ENCODE peak calls at places on chromosomes 7 and 10, in five cellular contexts. W is body of pancreas; H is CD8-positive, alpha-beta memory T cell; N is psoas muscle; T is effector memory CD4-positive, alpha-beta T cell. X is an unnamed sample.

GRCh38 chr7:1663857-1664651 is 6.0 kb upstream of the ELFN1 start:
- DNase-seq in T (no peak), N (peak; percentile 47), W (peak; percentile 12), H (no peak), X (peak; percentile 6)

GRCh38 chr10:1519391-1519790 is 217.9 kb downstream of the ADARB2 start:
- DNase-seq in N (peak; percentile 21), W (no peak), H (no peak), T (no peak), X (no peak)

GRCh38 chr10:102799691-102800435 is 37.4 kb downstream of the CYP17A1 start:
- DNase-seq in H (no peak), T (no peak), W (no peak), N (peak; percentile 93), X (no peak)

GRCh38 chr10:89389254-89389653 is 3.2 kb upstream of the IFIT1 start:
- DNase-seq in T (no peak), N (no peak), H (no peak), W (no peak), X (no peak)

GRCh38 chr10:108060246-108060645 is 895.7 kb upstream of the SORCS1 start:
- DNase-seq in H (no peak), N (no peak), W (no peak), T (no peak), X (no peak)

GRCh38 chr7:2405601-2406345 is 2.4 kb downstream of the CHST12 start:
- DNase-seq in W (no peak), T (peak; percentile 54), N (no peak), H (peak; percentile 62), X (no peak)

GRCh38 chr10:132397671-132398565 is 918 bp downstream of the PWWP2B start:
- DNase-seq in W (peak; percentile 70), H (peak; percentile 14), N (peak; percentile 72), T (no peak), X (peak; percentile 24)

GRCh38 chr7:7795736-7796135 is 77.3 kb upstream of the RPA3 start:
- DNase-seq in T (no peak), W (no peak), N (no peak), H (no peak), X (no peak)

GRCh38 chr10:94500063-94500462 is 45.5 kb upstream of the HELLS start:
- DNase-seq in W (no peak), N (no peak), T (no peak), H (no peak), X (no peak)

GRCh38 chr7:132760241-132760616 is 184.0 kb upstream of the PLXNA4 start:
- DNase-seq in H (no peak), W (no peak), T (no peak), N (no peak), X (no peak)

DNA sequence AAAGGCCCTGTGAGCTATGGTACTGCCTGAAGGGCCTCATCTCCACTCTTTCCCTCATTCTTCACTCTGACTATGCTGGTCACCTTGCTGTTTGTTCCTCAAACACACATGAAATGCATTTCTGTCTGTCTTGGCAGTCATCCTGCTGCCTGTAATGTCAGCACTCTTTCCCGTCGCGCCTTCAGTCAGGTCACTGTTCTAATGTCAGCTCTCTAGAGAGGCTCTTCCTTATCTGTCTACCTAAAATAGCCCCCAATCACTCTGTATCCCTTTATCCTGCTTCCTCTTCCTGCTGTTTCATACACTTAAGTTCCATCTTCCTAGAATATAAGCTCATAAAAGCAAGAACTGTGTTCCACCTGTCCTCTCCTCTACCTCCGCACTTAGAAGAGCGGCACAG is 215.5 kb downstream of the ZNF33B start:
- DNase-seq in T (no peak), H (no peak), N (no peak), W (no peak), X (no peak)
- H3K9me3 ChIP-seq in T (no peaks in the 10 kb centered on the region), H (no peaks in the 10 kb centered on the region), N (no peaks in the 10 kb centered on the region), W (no peaks in the 10 kb centered on the region), X (no peaks in the 10 kb centered on the region)

GRCh38 chr7:8982338-8982994 is 549.1 kb downstream of the NXPH1 start:
- DNase-seq in W (no peak), N (no peak), T (no peak), H (no peak), X (no peak)
- H3K9me3 ChIP-seq in W (no peaks in the 10 kb centered on the region), N (no peaks in the 10 kb centered on the region), T (no peaks in the 10 kb centered on the region), H (no peaks in the 10 kb centered on the region), X (no peaks in the 10 kb centered on the region)

GRCh38 chr7:157503229-157503628 is 166.4 kb downstream of the DNAJB6 start:
- DNase-seq in H (no peak), N (no peak), W (no peak), T (no peak), X (no peak)
- H3K9me3 ChIP-seq in H (no peaks in the 10 kb centered on the region), N (no peaks in the 10 kb centered on the region), W (no peaks in the 10 kb centered on the region), T (peaks cover 9% of the 10 kb centered on the region), X (no peaks in the 10 kb centered on the region)

GRCh38 chr7:149084407-149084806 is 6.1 kb downstream of the ZNF786 start:
- DNase-seq in N (no peak), T (no peak), W (no peak), H (no peak), X (no peak)
- H3K9me3 ChIP-seq in N (no peaks in the 10 kb centered on the region), T (no peaks in the 10 kb centered on the region), W (no peaks in the 10 kb centered on the region), H (no peaks in the 10 kb centered on the region), X (no peaks in the 10 kb centered on the region)

GRCh38 chr7:126398285-126398684 is 854.5 kb downstream of the GRM8 start:
- DNase-seq in W (no peak), N (no peak), T (no peak), H (no peak), X (no peak)

GRCh38 chr7:126398851-126399529 is 853.8 kb downstream of the GRM8 start:
- DNase-seq in T (no peak), N (no peak), W (no peak), H (no peak), X (no peak)

GRCh38 chr7:126401918-126402317 is 850.8 kb downstream of the GRM8 start:
- DNase-seq in N (no peak), T (no peak), H (no peak), W (no peak), X (no peak)

DNA sequence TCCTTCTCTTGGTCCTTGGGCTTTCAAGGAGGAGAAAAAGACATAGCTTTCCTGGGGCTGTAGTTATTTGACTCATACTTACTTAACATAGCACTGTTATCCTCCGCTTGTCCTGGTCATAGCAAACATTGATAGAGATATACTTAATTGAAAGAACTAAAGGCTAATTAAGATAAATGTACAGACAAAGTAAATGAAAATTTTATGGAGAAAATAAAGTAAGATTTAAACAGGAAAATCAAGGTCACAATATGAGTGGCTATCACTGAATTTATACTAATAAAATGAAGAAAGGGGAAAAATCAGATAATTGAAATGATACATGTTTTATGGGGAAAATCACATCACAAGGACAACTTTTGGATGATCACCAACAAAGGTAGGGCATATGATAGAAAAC is 849.7 kb downstream of the GRM8 start:
- DNase-seq in N (no peak), T (no peak), W (no peak), H (no peak), X (no peak)
- H3K9me3 ChIP-seq in N (no peaks in the 10 kb centered on the region), T (no peaks in the 10 kb centered on the region), W (no peaks in the 10 kb centered on the region), H (no peaks in the 10 kb centered on the region), X (no peaks in the 10 kb centered on the region)

DNA sequence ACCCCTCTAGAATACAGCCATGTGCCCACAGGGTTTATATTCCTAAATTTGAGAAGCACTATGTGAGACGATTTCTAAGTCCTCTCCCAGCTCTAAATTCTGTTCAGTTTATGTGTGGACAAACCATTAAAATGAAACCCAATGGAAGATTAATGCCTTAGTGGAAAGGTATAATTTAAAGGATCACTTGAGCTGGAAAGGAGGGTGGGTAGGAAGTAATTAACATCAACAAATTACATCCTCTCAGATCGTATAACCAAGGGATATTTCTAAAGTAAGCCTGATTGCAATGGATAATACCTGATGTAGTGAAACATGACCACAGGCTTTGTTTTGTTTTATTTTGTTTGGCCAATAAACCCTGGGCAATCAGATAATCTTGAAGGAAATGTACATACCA is 511.0 kb upstream of the COBL start:
- DNase-seq in T (no peak), W (no peak), H (no peak), N (no peak), X (no peak)
- H3K9me3 ChIP-seq in T (no peaks in the 10 kb centered on the region), W (no peaks in the 10 kb centered on the region), H (no peaks in the 10 kb centered on the region), N (peaks cover 11% of the 10 kb centered on the region), X (no peaks in the 10 kb centered on the region)